ENCODE peak calls at places on chromosomes 12 and 14, in six cellular contexts. H is colonic mucosa; S is heart left ventricle; F is CD8-positive, alpha-beta T cell; Y is body of pancreas; A is pancreas. M is an unnamed sample.

GRCh38 chr12:104495786-104496185 is 39.0 kb downstream of the CHST11 start:
- DNase-seq in H (no peak), S (no peak), F (no peak), Y (no peak), A (no peak), M (no peak)

GRCh38 chr14:51554339-51554920 is 97.3 kb upstream of the FRMD6 start:
- DNase-seq in H (no peak), S (no peak), F (no peak), Y (no peak), A (no peak), M (no peak)

GRCh38 chr12:113222730-113223531 is 1.7 kb downstream of the TPCN1 start:
- DNase-seq in H (peak; percentile 88), S (peak; percentile 72), F (no peak), Y (peak; percentile 91), A (peak; percentile 84), M (no peak)

GRCh38 chr12:6795088-6795487 is 5.8 kb downstream of the CD4 start:
- DNase-seq in H (no peak), S (no peak), F (no peak), Y (no peak), A (no peak), M (no peak)

GRCh38 chr12:58458093-58458492 is 462.2 kb downstream of the LRIG3 start:
- DNase-seq in H (no peak), S (no peak), F (no peak), Y (no peak), A (no peak), M (no peak)

GRCh38 chr12:7923241-7924236 is 12.4 kb downstream of the SLC2A3 start:
- DNase-seq in H (no peak), S (no peak), F (no peak), Y (no peak), A (no peak), M (no peak)

GRCh38 chr12:59085680-59086079 is 165.4 kb upstream of the LRIG3 start:
- DNase-seq in H (no peak), S (no peak), F (no peak), Y (no peak), A (no peak), M (no peak)

GRCh38 chr14:21087294-21088091 is 11.0 kb downstream of the ZNF219 start:
- DNase-seq in H (no peak), S (no peak), F (peak; percentile 51), Y (peak; percentile 28), A (peak; percentile 63), M (no peak)

GRCh38 chr14:24184104-24184970 is 4.3 kb downstream of the IPO4 start:
- DNase-seq in H (no peak), S (no peak), F (no peak), Y (no peak), A (peak; percentile 66), M (no peak)
- H3K36me3 ChIP-seq in H (no peaks in the 10 kb centered on the region), S (peaks cover 4% of the 10 kb centered on the region), F (peaks cover 43% of the 10 kb centered on the region), Y (peaks cover 13% of the 10 kb centered on the region), A (peaks cover 3% of the 10 kb centered on the region), M (peaks cover 60% of the 10 kb centered on the region)

GRCh38 chr12:26278266-26278665 is 82.9 kb downstream of the SSPN start:
- DNase-seq in H (no peak), S (no peak), F (no peak), Y (no peak), A (no peak), M (no peak)
- H3K4me3 ChIP-seq in H (no peak overlapping the region), S (no peak overlapping the region), F (no peak overlapping the region), Y (no peak overlapping the region), A (no peak overlapping the region), M (no peak overlapping the region)

GRCh38 chr14:74491952-74492351 is 1.2 kb downstream of the NPC2 start:
- DNase-seq in H (peak; percentile 37), S (no peak), F (no peak), Y (no peak), A (no peak), M (no peak)
- TF ChIP-seq CTCF in H (no peak), S (no peak), F (no peak), Y (no peak), A (no peak), M (peak; percentile 42)

DNA sequence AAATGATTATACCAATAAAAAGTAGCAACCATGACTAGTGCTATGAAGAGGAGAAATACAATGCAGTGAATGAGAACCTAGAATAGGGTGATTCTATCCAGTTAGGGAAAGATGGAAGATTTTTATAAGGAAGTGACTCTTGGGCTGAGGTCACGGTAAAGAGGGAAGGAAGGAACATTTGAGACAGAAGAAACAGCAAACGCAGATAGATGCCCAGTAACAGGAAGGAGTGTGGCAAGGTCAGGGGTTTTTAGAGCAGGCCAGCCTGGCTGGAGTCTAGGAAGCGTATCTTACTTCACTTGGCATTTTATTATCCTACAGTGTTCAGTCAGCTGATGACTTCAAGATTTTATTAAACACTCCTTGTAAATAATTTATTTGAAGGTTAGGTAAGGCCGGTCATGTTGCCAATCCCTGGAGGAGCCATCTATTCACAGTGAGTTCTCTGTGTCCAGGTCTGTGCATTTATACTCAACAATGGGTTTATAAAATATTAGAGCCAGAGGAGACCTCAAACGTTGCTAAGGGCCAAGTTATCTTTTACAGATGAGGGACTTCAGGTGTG is 170.6 kb downstream of the PRKCH start:
- DNase-seq in H (no peak), S (peak; percentile 45), F (no peak), Y (no peak), A (no peak), M (no peak)
- H3K36me3 ChIP-seq in H (no peaks in the 10 kb centered on the region), S (no peaks in the 10 kb centered on the region), F (peaks cover 70% of the 10 kb centered on the region), Y (no peaks in the 10 kb centered on the region), A (no peaks in the 10 kb centered on the region), M (no peaks in the 10 kb centered on the region)

GRCh38 chr12:20527396-20528154 is 159.2 kb downstream of the PDE3A start:
- DNase-seq in H (no peak), S (no peak), F (no peak), Y (no peak), A (no peak), M (no peak)
- H3K4me3 ChIP-seq in H (no peak overlapping the region), S (no peak overlapping the region), F (no peak overlapping the region), Y (no peak overlapping the region), A (no peak overlapping the region), M (no peak overlapping the region)

M was measured in GM06990.